ENCODE peak calls at places on chromosomes 11 and 22, in seven cellular contexts. One of them, this sample, is unnamed.
A peak's percentile ranks its signal among the peaks of the same experiment; 100 is the strongest.

GRCh38 chr11:44366741-44367140 is 56.8 kb upstream of the ALX4 start:
- DNase-seq in endothelial cell of umbilical vein: no peak
- DNase-seq in CD8-positive, alpha-beta T cell: no peak
- DNase-seq in upper lobe of right lung: no peak
- DNase-seq in left lung: no peak
- DNase-seq in psoas muscle: no peak
- DNase-seq in GM23338: no peak
- DNase-seq in this sample: no peak

GRCh38 chr11:44726278-44727113 is at the start of gene TSPAN18:
- DNase-seq in CD8-positive, alpha-beta T cell: no peak
- DNase-seq in left lung: no peak
- DNase-seq in psoas muscle: peak; percentile 30
- DNase-seq in GM23338: peak; percentile 78
- DNase-seq in endothelial cell of umbilical vein: no peak
- DNase-seq in upper lobe of right lung: no peak
- DNase-seq in this sample: peak; percentile 53

GRCh38 chr11:72840780-72841179 is 26.6 kb downstream of the ATG16L2 start:
- DNase-seq in psoas muscle: no peak
- DNase-seq in endothelial cell of umbilical vein: no peak
- DNase-seq in left lung: no peak
- DNase-seq in upper lobe of right lung: no peak
- DNase-seq in CD8-positive, alpha-beta T cell: no peak
- DNase-seq in GM23338: no peak
- DNase-seq in this sample: no peak

GRCh38 chr11:35390737-35391682 is 28.3 kb downstream of the SLC1A2 start:
- DNase-seq in endothelial cell of umbilical vein: no peak
- DNase-seq in psoas muscle: no peak
- DNase-seq in upper lobe of right lung: no peak
- DNase-seq in CD8-positive, alpha-beta T cell: no peak
- DNase-seq in GM23338: no peak
- DNase-seq in left lung: no peak
- DNase-seq in this sample: no peak

GRCh38 chr11:72814831-72815618 is 814 bp downstream of the ATG16L2 start:
- DNase-seq in GM23338: peak; percentile 86
- DNase-seq in psoas muscle: no peak
- DNase-seq in upper lobe of right lung: peak; percentile 75
- DNase-seq in left lung: no peak
- DNase-seq in CD8-positive, alpha-beta T cell: peak; percentile 27
- DNase-seq in endothelial cell of umbilical vein: peak; percentile 87
- DNase-seq in this sample: peak; percentile 41

GRCh38 chr11:83195649-83196048 is 2.1 kb downstream of the ANKRD42 start:
- DNase-seq in endothelial cell of umbilical vein: no peak
- DNase-seq in GM23338: no peak
- DNase-seq in upper lobe of right lung: no peak
- DNase-seq in CD8-positive, alpha-beta T cell: no peak
- DNase-seq in left lung: no peak
- DNase-seq in psoas muscle: no peak
- DNase-seq in this sample: no peak

GRCh38 chr11:7575841-7576451 is 62.1 kb downstream of the PPFIBP2 start:
- DNase-seq in CD8-positive, alpha-beta T cell: no peak
- DNase-seq in left lung: peak; percentile 53
- DNase-seq in psoas muscle: no peak
- DNase-seq in GM23338: no peak
- DNase-seq in upper lobe of right lung: no peak
- DNase-seq in endothelial cell of umbilical vein: no peak
- DNase-seq in this sample: peak; percentile 37

GRCh38 chr11:114345575-114346222 is 49.5 kb downstream of the NNMT start:
- DNase-seq in endothelial cell of umbilical vein: no peak
- DNase-seq in psoas muscle: no peak
- DNase-seq in GM23338: no peak
- DNase-seq in upper lobe of right lung: no peak
- DNase-seq in left lung: no peak
- DNase-seq in CD8-positive, alpha-beta T cell: no peak
- DNase-seq in this sample: no peak

GRCh38 chr11:10490032-10490397 is 35.0 kb downstream of the AMPD3 start:
- DNase-seq in CD8-positive, alpha-beta T cell: no peak
- DNase-seq in psoas muscle: no peak
- DNase-seq in GM23338: no peak
- DNase-seq in endothelial cell of umbilical vein: no peak
- DNase-seq in upper lobe of right lung: peak; percentile 46
- DNase-seq in left lung: no peak
- DNase-seq in this sample: no peak

GRCh38 chr11:47589103-47589502 is 2.6 kb downstream of the FAM180B start:
- DNase-seq in psoas muscle: no peak
- DNase-seq in GM23338: no peak
- DNase-seq in upper lobe of right lung: no peak
- DNase-seq in CD8-positive, alpha-beta T cell: no peak
- DNase-seq in endothelial cell of umbilical vein: no peak
- DNase-seq in left lung: no peak
- DNase-seq in this sample: no peak

GRCh38 chr22:40982482-40983385 is 31.6 kb downstream of the RBX1 start:
- DNase-seq in upper lobe of right lung: no peak
- DNase-seq in left lung: no peak
- DNase-seq in psoas muscle: no peak
- DNase-seq in endothelial cell of umbilical vein: no peak
- DNase-seq in CD8-positive, alpha-beta T cell: no peak
- DNase-seq in GM23338: no peak
- DNase-seq in this sample: peak; percentile 17

GRCh38 chr22:27045103-27045940 is 387.9 kb downstream of the MIAT start:
- DNase-seq in CD8-positive, alpha-beta T cell: no peak
- DNase-seq in upper lobe of right lung: no peak
- DNase-seq in GM23338: peak; percentile 28
- DNase-seq in psoas muscle: no peak
- DNase-seq in endothelial cell of umbilical vein: peak; percentile 28
- DNase-seq in left lung: no peak
- DNase-seq in this sample: no peak

GRCh38 chr22:49587421-49587820 is 240.3 kb downstream of the BRD1 start:
- DNase-seq in upper lobe of right lung: peak; percentile 53
- DNase-seq in GM23338: no peak
- DNase-seq in endothelial cell of umbilical vein: no peak
- DNase-seq in psoas muscle: no peak
- DNase-seq in left lung: no peak
- DNase-seq in CD8-positive, alpha-beta T cell: no peak
- DNase-seq in this sample: no peak

GRCh38 chr11:118679483-118679882 is at the start of gene TREH:
- DNase-seq in left lung: no peak
- DNase-seq in upper lobe of right lung: peak; percentile 43
- DNase-seq in GM23338: no peak
- DNase-seq in endothelial cell of umbilical vein: no peak
- DNase-seq in CD8-positive, alpha-beta T cell: no peak
- DNase-seq in psoas muscle: no peak
- DNase-seq in this sample: no peak

GRCh38 chr11:105665281-105665680 is 55.4 kb downstream of the GRIA4 start:
- DNase-seq in CD8-positive, alpha-beta T cell: no peak
- DNase-seq in endothelial cell of umbilical vein: no peak
- DNase-seq in GM23338: peak; percentile 16
- DNase-seq in psoas muscle: no peak
- DNase-seq in left lung: no peak
- DNase-seq in upper lobe of right lung: no peak
- DNase-seq in this sample: no peak

GRCh38 chr22:46070722-46071450 is 79.4 kb upstream of the PPARA start:
- DNase-seq in psoas muscle: peak; percentile 83
- DNase-seq in left lung: peak; percentile 46
- DNase-seq in CD8-positive, alpha-beta T cell: peak; percentile 17
- DNase-seq in endothelial cell of umbilical vein: peak; percentile 57
- DNase-seq in upper lobe of right lung: peak; percentile 89
- DNase-seq in GM23338: peak; percentile 62
- DNase-seq in this sample: no peak

GRCh38 chr22:46146329-46146728 is 4.0 kb upstream of the PPARA start:
- DNase-seq in psoas muscle: no peak
- DNase-seq in endothelial cell of umbilical vein: no peak
- DNase-seq in left lung: peak; percentile 15
- DNase-seq in GM23338: no peak
- DNase-seq in upper lobe of right lung: no peak
- DNase-seq in CD8-positive, alpha-beta T cell: no peak
- DNase-seq in this sample: no peak

GRCh38 chr11:78200061-78200460 is 11.3 kb downstream of the USP35 start:
- DNase-seq in psoas muscle: no peak
- DNase-seq in upper lobe of right lung: no peak
- DNase-seq in left lung: no peak
- DNase-seq in GM23338: no peak
- DNase-seq in endothelial cell of umbilical vein: no peak
- DNase-seq in CD8-positive, alpha-beta T cell: no peak
- DNase-seq in this sample: no peak
- H3K36me3 ChIP-seq in psoas muscle: peaks cover 21% of the 10 kb centered on the region
- H3K36me3 ChIP-seq in upper lobe of right lung: no peaks in the 10 kb centered on the region
- H3K36me3 ChIP-seq in left lung: no peaks in the 10 kb centered on the region
- H3K36me3 ChIP-seq in GM23338: no peaks in the 10 kb centered on the region
- H3K36me3 ChIP-seq in endothelial cell of umbilical vein: no peaks in the 10 kb centered on the region
- H3K36me3 ChIP-seq in CD8-positive, alpha-beta T cell: no peaks in the 10 kb centered on the region
- H3K36me3 ChIP-seq in this sample: no peaks in the 10 kb centered on the region

GRCh38 chr11:60485987-60486386 is 6.6 kb upstream of the MS4A12 start:
- DNase-seq in psoas muscle: no peak
- DNase-seq in left lung: no peak
- DNase-seq in GM23338: peak; percentile 73
- DNase-seq in CD8-positive, alpha-beta T cell: no peak
- DNase-seq in endothelial cell of umbilical vein: peak; percentile 17
- DNase-seq in upper lobe of right lung: no peak
- DNase-seq in this sample: no peak
- TF ChIP-seq CTCF in psoas muscle: no peak
- TF ChIP-seq CTCF in left lung: peak; percentile 21
- TF ChIP-seq CTCF in GM23338: peak; percentile 84
- TF ChIP-seq CTCF in CD8-positive, alpha-beta T cell: no peak
- TF ChIP-seq CTCF in endothelial cell of umbilical vein: peak; percentile 37
- TF ChIP-seq CTCF in upper lobe of right lung: peak; percentile 40
- TF ChIP-seq CTCF in this sample: peak; percentile 41

GRCh38 chr22:17371446-17371845 is 2.2 kb downstream of the CECR2 start:
- DNase-seq in upper lobe of right lung: no peak
- DNase-seq in psoas muscle: no peak
- DNase-seq in left lung: no peak
- DNase-seq in endothelial cell of umbilical vein: no peak
- DNase-seq in GM23338: no peak
- DNase-seq in CD8-positive, alpha-beta T cell: no peak
- DNase-seq in this sample: no peak
- H3K4me3 ChIP-seq in upper lobe of right lung: peak overlapping the region; percentile 61
- H3K4me3 ChIP-seq in psoas muscle: peak overlapping the region; percentile 92
- H3K4me3 ChIP-seq in left lung: peak overlapping the region; percentile 67
- H3K4me3 ChIP-seq in endothelial cell of umbilical vein: no peak overlapping the region
- H3K4me3 ChIP-seq in GM23338: peak overlapping the region; percentile 92
- H3K4me3 ChIP-seq in CD8-positive, alpha-beta T cell: no peak overlapping the region
- H3K4me3 ChIP-seq in this sample: peak overlapping the region; percentile 81

GRCh38 chr22:17741866-17742527 is 32.3 kb downstream of the BID start:
- DNase-seq in endothelial cell of umbilical vein: no peak
- DNase-seq in GM23338: no peak
- DNase-seq in psoas muscle: no peak
- DNase-seq in upper lobe of right lung: no peak
- DNase-seq in CD8-positive, alpha-beta T cell: no peak
- DNase-seq in left lung: no peak
- DNase-seq in this sample: no peak

GRCh38 chr22:17742528-17742902 is 31.8 kb downstream of the BID start:
- DNase-seq in upper lobe of right lung: no peak
- DNase-seq in endothelial cell of umbilical vein: peak; percentile 49
- DNase-seq in psoas muscle: peak; percentile 56
- DNase-seq in GM23338: peak; percentile 95
- DNase-seq in left lung: no peak
- DNase-seq in CD8-positive, alpha-beta T cell: peak; percentile 62
- DNase-seq in this sample: peak; percentile 61

GRCh38 chr22:17746916-17747315 is 27.4 kb downstream of the BID start:
- DNase-seq in GM23338: no peak
- DNase-seq in left lung: no peak
- DNase-seq in psoas muscle: no peak
- DNase-seq in endothelial cell of umbilical vein: no peak
- DNase-seq in CD8-positive, alpha-beta T cell: no peak
- DNase-seq in upper lobe of right lung: no peak
- DNase-seq in this sample: no peak

GRCh38 chr22:17743661-17744411 is 30.4 kb downstream of the BID start:
- DNase-seq in endothelial cell of umbilical vein: no peak
- DNase-seq in GM23338: peak; percentile 64
- DNase-seq in psoas muscle: no peak
- DNase-seq in left lung: no peak
- DNase-seq in CD8-positive, alpha-beta T cell: no peak
- DNase-seq in upper lobe of right lung: no peak
- DNase-seq in this sample: no peak

DNA sequence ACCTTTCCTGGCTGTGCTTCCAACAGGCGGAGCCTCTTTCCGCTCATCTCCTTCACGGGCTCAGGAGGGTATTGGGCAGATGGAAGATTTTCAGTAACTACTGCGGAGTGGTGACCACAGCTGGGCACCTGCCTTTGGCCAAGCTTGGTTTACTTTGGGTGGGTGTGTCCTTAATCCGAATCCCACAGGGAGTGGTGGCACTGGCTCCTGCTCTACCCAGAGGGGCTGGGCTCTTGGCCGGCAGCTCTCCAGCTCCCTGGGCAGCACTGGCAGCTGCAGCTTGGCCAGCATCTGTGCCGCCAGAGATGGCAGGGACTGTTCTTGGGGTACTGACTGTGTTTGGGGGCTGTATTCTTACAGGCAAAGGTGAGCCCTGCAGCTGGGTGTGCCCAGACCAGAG is 29.8 kb downstream of the BID start:
- DNase-seq in endothelial cell of umbilical vein: no peak
- DNase-seq in left lung: no peak
- DNase-seq in GM23338: no peak
- DNase-seq in CD8-positive, alpha-beta T cell: no peak
- DNase-seq in psoas muscle: no peak
- DNase-seq in upper lobe of right lung: no peak
- DNase-seq in this sample: no peak
- H3K36me3 ChIP-seq in endothelial cell of umbilical vein: no peaks in the 10 kb centered on the region
- H3K36me3 ChIP-seq in left lung: no peaks in the 10 kb centered on the region
- H3K36me3 ChIP-seq in GM23338: no peaks in the 10 kb centered on the region
- H3K36me3 ChIP-seq in CD8-positive, alpha-beta T cell: no peaks in the 10 kb centered on the region
- H3K36me3 ChIP-seq in psoas muscle: no peaks in the 10 kb centered on the region
- H3K36me3 ChIP-seq in upper lobe of right lung: no peaks in the 10 kb centered on the region
- H3K36me3 ChIP-seq in this sample: no peaks in the 10 kb centered on the region

GRCh38 chr11:12091957-12092558 is 18.3 kb upstream of the MICAL2 start:
- DNase-seq in GM23338: no peak
- DNase-seq in endothelial cell of umbilical vein: no peak
- DNase-seq in psoas muscle: no peak
- DNase-seq in CD8-positive, alpha-beta T cell: no peak
- DNase-seq in left lung: no peak
- DNase-seq in upper lobe of right lung: no peak
- DNase-seq in this sample: no peak
- TF ChIP-seq CTCF in GM23338: no peak
- TF ChIP-seq CTCF in endothelial cell of umbilical vein: no peak
- TF ChIP-seq CTCF in psoas muscle: no peak
- TF ChIP-seq CTCF in CD8-positive, alpha-beta T cell: no peak
- TF ChIP-seq CTCF in left lung: no peak
- TF ChIP-seq CTCF in upper lobe of right lung: no peak
- TF ChIP-seq CTCF in this sample: no peak

This sample was measured in heart right ventricle.